ENCODE peak calls at places on chromosomes 5 and 9, in six cellular contexts. V, O, P, E, B and Z are unnamed samples.

GRCh38 chr9:5552301-5552700 is 42.0 kb downstream of the PDCD1LG2 start:
- DNase-seq in V (no peak), O (no peak), P (no peak), E (no peak), B (no peak), Z (peak)

GRCh38 chr5:5492087-5492933 is 69.8 kb downstream of the ICE1 start:
- DNase-seq in V (no peak), O (peak), P (no peak), E (peak), B (peak), Z (peak)

GRCh38 chr5:127419007-127419406 is 98.4 kb upstream of the PRRC1 start:
- DNase-seq in V (no peak), O (peak), P (no peak), E (no peak), B (no peak), Z (no peak)

GRCh38 chr9:98864257-98865180 is 57.0 kb downstream of the GALNT12 start:
- DNase-seq in V (no peak), O (no peak), P (no peak), E (no peak), B (no peak), Z (peak)

GRCh38 chr9:137143459-137143858 is 4.5 kb downstream of the GRIN1 start:
- DNase-seq in V (no peak), O (no peak), P (no peak), E (no peak), B (no peak), Z (no peak)

GRCh38 chr5:127549551-127549950 is 32.1 kb downstream of the PRRC1 start:
- DNase-seq in V (no peak), O (no peak), P (no peak), E (no peak), B (no peak), Z (no peak)

GRCh38 chr5:33936004-33936380 is 194 bp upstream of the RXFP3 start:
- DNase-seq in V (peak), O (peak), P (peak), E (no peak), B (no peak), Z (peak)

GRCh38 chr5:80967500-80968181 is 7.5 kb downstream of the RASGRF2 start:
- DNase-seq in V (no peak), O (no peak), P (no peak), E (no peak), B (peak), Z (peak)

GRCh38 chr5:153974131-153974812 is 64.4 kb downstream of the FAM114A2 start:
- DNase-seq in V (peak), O (peak), P (peak), E (no peak), B (peak), Z (peak)

GRCh38 chr5:175680020-175680419 is 22.1 kb downstream of the HRH2 start:
- DNase-seq in V (no peak), O (no peak), P (no peak), E (no peak), B (no peak), Z (no peak)

GRCh38 chr5:145365464-145365863 is 469.7 kb downstream of the PRELID2 start:
- DNase-seq in V (no peak), O (no peak), P (no peak), E (no peak), B (no peak), Z (no peak)

GRCh38 chr9:132768932-132769894 is 98.9 kb downstream of the GTF3C4 start:
- DNase-seq in V (no peak), O (peak), P (peak), E (peak), B (peak), Z (peak)